ENCODE peak calls at places on chromosomes 7 and 10, in ten cellular contexts. One of them, this sample, is unnamed.

GRCh38 chr10:48476279-48476982 is 128.4 kb downstream of the ARHGAP22 start:
- DNase-seq in aorta: no peak
- DNase-seq in H1: peak; percentile 42
- DNase-seq in dorsolateral prefrontal cortex: no peak
- DNase-seq in body of pancreas: no peak
- DNase-seq in heart right ventricle: no peak
- DNase-seq in upper lobe of right lung: peak; percentile 35
- DNase-seq in neuronal stem cell: no peak
- DNase-seq in ovary: no peak
- DNase-seq in GM23248: no peak
- DNase-seq in this sample: no peak

GRCh38 chr10:93754761-93755160 is 3.0 kb upstream of the LGI1 start:
- DNase-seq in aorta: no peak
- DNase-seq in H1: no peak
- DNase-seq in dorsolateral prefrontal cortex: no peak
- DNase-seq in body of pancreas: no peak
- DNase-seq in heart right ventricle: no peak
- DNase-seq in upper lobe of right lung: no peak
- DNase-seq in neuronal stem cell: no peak
- DNase-seq in ovary: no peak
- DNase-seq in GM23248: no peak
- DNase-seq in this sample: no peak

GRCh38 chr7:86939197-86939814 is 120.1 kb downstream of the ELAPOR2 start:
- DNase-seq in aorta: no peak
- DNase-seq in H1: no peak
- DNase-seq in dorsolateral prefrontal cortex: no peak
- DNase-seq in body of pancreas: peak; percentile 57
- DNase-seq in heart right ventricle: peak; percentile 66
- DNase-seq in upper lobe of right lung: no peak
- DNase-seq in neuronal stem cell: peak; percentile 69
- DNase-seq in ovary: peak; percentile 28
- DNase-seq in GM23248: peak; percentile 70
- DNase-seq in this sample: no peak

GRCh38 chr7:129778770-129779601 is 167.5 kb downstream of the NRF1 start:
- DNase-seq in aorta: no peak
- DNase-seq in H1: peak; percentile 67
- DNase-seq in dorsolateral prefrontal cortex: no peak
- DNase-seq in body of pancreas: peak; percentile 37
- DNase-seq in heart right ventricle: no peak
- DNase-seq in upper lobe of right lung: no peak
- DNase-seq in neuronal stem cell: no peak
- DNase-seq in ovary: no peak
- DNase-seq in GM23248: peak; percentile 54
- DNase-seq in this sample: no peak

GRCh38 chr10:11395581-11396310 is 215.7 kb downstream of the USP6NL start:
- DNase-seq in aorta: no peak
- DNase-seq in H1: no peak
- DNase-seq in dorsolateral prefrontal cortex: no peak
- DNase-seq in body of pancreas: no peak
- DNase-seq in heart right ventricle: no peak
- DNase-seq in upper lobe of right lung: no peak
- DNase-seq in neuronal stem cell: no peak
- DNase-seq in ovary: no peak
- DNase-seq in GM23248: no peak
- DNase-seq in this sample: no peak

GRCh38 chr10:82942572-82943091 is 1067.6 kb downstream of the NRG3 start:
- DNase-seq in aorta: peak; percentile 49
- DNase-seq in H1: no peak
- DNase-seq in dorsolateral prefrontal cortex: no peak
- DNase-seq in body of pancreas: no peak
- DNase-seq in heart right ventricle: no peak
- DNase-seq in upper lobe of right lung: no peak
- DNase-seq in neuronal stem cell: no peak
- DNase-seq in ovary: peak; percentile 36
- DNase-seq in GM23248: peak; percentile 37
- DNase-seq in this sample: no peak

GRCh38 chr7:139482662-139483466 is 609 bp downstream of the KLRG2 start:
- DNase-seq in aorta: no peak
- DNase-seq in H1: peak; percentile 73
- DNase-seq in dorsolateral prefrontal cortex: no peak
- DNase-seq in body of pancreas: peak; percentile 19
- DNase-seq in heart right ventricle: no peak
- DNase-seq in upper lobe of right lung: peak; percentile 69
- DNase-seq in neuronal stem cell: peak; percentile 31
- DNase-seq in ovary: no peak
- DNase-seq in GM23248: peak; percentile 57
- DNase-seq in this sample: no peak

GRCh38 chr10:34814228-34815173 is 595 bp downstream of the PARD3 start:
- DNase-seq in aorta: peak; percentile 51
- DNase-seq in H1: peak; percentile 75
- DNase-seq in dorsolateral prefrontal cortex: no peak
- DNase-seq in body of pancreas: peak; percentile 57
- DNase-seq in heart right ventricle: peak; percentile 53
- DNase-seq in upper lobe of right lung: peak; percentile 77
- DNase-seq in neuronal stem cell: peak; percentile 54
- DNase-seq in ovary: peak; percentile 67
- DNase-seq in GM23248: peak; percentile 49
- DNase-seq in this sample: no peak

GRCh38 chr7:29807179-29807841 is 1.0 kb downstream of the WIPF3 start:
- DNase-seq in aorta: no peak
- DNase-seq in H1: peak; percentile 67
- DNase-seq in dorsolateral prefrontal cortex: no peak
- DNase-seq in body of pancreas: peak; percentile 58
- DNase-seq in heart right ventricle: peak; percentile 38
- DNase-seq in upper lobe of right lung: no peak
- DNase-seq in neuronal stem cell: peak; percentile 35
- DNase-seq in ovary: peak; percentile 58
- DNase-seq in GM23248: peak; percentile 41
- DNase-seq in this sample: no peak

GRCh38 chr10:124078028-124078427 is 15.4 kb downstream of the CHST15 start:
- DNase-seq in aorta: no peak
- DNase-seq in H1: no peak
- DNase-seq in dorsolateral prefrontal cortex: no peak
- DNase-seq in body of pancreas: no peak
- DNase-seq in heart right ventricle: no peak
- DNase-seq in upper lobe of right lung: no peak
- DNase-seq in neuronal stem cell: no peak
- DNase-seq in ovary: no peak
- DNase-seq in GM23248: no peak
- DNase-seq in this sample: no peak

GRCh38 chr10:124075116-124075955 is 18.1 kb downstream of the CHST15 start:
- DNase-seq in aorta: no peak
- DNase-seq in H1: no peak
- DNase-seq in dorsolateral prefrontal cortex: no peak
- DNase-seq in body of pancreas: no peak
- DNase-seq in heart right ventricle: no peak
- DNase-seq in upper lobe of right lung: no peak
- DNase-seq in neuronal stem cell: peak; percentile 79
- DNase-seq in ovary: peak; percentile 54
- DNase-seq in GM23248: no peak
- DNase-seq in this sample: peak; percentile 44

GRCh38 chr10:124074471-124075109 is 18.8 kb downstream of the CHST15 start:
- DNase-seq in aorta: peak; percentile 77
- DNase-seq in H1: no peak
- DNase-seq in dorsolateral prefrontal cortex: no peak
- DNase-seq in body of pancreas: no peak
- DNase-seq in heart right ventricle: no peak
- DNase-seq in upper lobe of right lung: no peak
- DNase-seq in neuronal stem cell: no peak
- DNase-seq in ovary: no peak
- DNase-seq in GM23248: no peak
- DNase-seq in this sample: no peak

GRCh38 chr10:124077216-124077615 is 16.2 kb downstream of the CHST15 start:
- DNase-seq in aorta: no peak
- DNase-seq in H1: no peak
- DNase-seq in dorsolateral prefrontal cortex: no peak
- DNase-seq in body of pancreas: no peak
- DNase-seq in heart right ventricle: no peak
- DNase-seq in upper lobe of right lung: no peak
- DNase-seq in neuronal stem cell: no peak
- DNase-seq in ovary: no peak
- DNase-seq in GM23248: no peak
- DNase-seq in this sample: no peak

DNA sequence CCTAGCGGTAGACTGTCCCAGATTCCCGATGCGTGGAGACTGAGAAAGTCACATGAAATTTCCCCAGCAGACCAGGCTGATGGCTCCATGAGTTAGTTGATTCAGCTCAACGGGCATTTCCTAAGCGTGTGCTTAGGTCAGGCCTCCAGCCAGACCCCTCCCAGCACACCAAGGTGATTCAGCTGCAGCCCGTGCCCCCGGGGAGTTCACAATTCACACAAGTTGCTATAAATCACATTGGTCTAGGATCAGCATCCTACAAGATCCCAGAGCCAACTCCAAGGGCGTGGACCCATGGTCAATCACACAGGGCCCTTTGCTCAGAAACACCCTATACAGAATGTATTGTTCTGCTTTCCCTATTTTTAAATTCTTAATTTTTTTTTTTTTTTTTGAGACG is 17.1 kb downstream of the CHST15 start:
- DNase-seq in aorta: no peak
- DNase-seq in H1: no peak
- DNase-seq in dorsolateral prefrontal cortex: no peak
- DNase-seq in body of pancreas: no peak
- DNase-seq in heart right ventricle: no peak
- DNase-seq in upper lobe of right lung: no peak
- DNase-seq in neuronal stem cell: no peak
- DNase-seq in ovary: no peak
- DNase-seq in GM23248: no peak
- DNase-seq in this sample: no peak
- H3K27ac ChIP-seq in aorta: no peak overlapping the region
- H3K27ac ChIP-seq in H1: no peak overlapping the region
- H3K27ac ChIP-seq in dorsolateral prefrontal cortex: no peak overlapping the region
- H3K27ac ChIP-seq in body of pancreas: no peak overlapping the region
- H3K27ac ChIP-seq in heart right ventricle: no peak overlapping the region
- H3K27ac ChIP-seq in upper lobe of right lung: no peak overlapping the region
- H3K27ac ChIP-seq in neuronal stem cell: no peak overlapping the region
- H3K27ac ChIP-seq in ovary: peak overlapping the region; percentile 71
- H3K27ac ChIP-seq in GM23248: no peak overlapping the region
- H3K27ac ChIP-seq in this sample: no peak overlapping the region

GRCh38 chr7:37920305-37920618 is 178 bp upstream of the EPDR1 start:
- DNase-seq in aorta: no peak
- DNase-seq in H1: no peak
- DNase-seq in dorsolateral prefrontal cortex: no peak
- DNase-seq in body of pancreas: no peak
- DNase-seq in heart right ventricle: no peak
- DNase-seq in upper lobe of right lung: no peak
- DNase-seq in neuronal stem cell: no peak
- DNase-seq in ovary: no peak
- DNase-seq in GM23248: no peak
- DNase-seq in this sample: no peak

GRCh38 chr7:37921340-37921805 is 933 bp downstream of the EPDR1 start:
- DNase-seq in aorta: peak; percentile 63
- DNase-seq in H1: no peak
- DNase-seq in dorsolateral prefrontal cortex: no peak
- DNase-seq in body of pancreas: peak; percentile 52
- DNase-seq in heart right ventricle: no peak
- DNase-seq in upper lobe of right lung: no peak
- DNase-seq in neuronal stem cell: peak; percentile 18
- DNase-seq in ovary: peak; percentile 64
- DNase-seq in GM23248: peak; percentile 13
- DNase-seq in this sample: no peak

GRCh38 chr7:37918526-37918925 is 1.9 kb upstream of the SFRP4 start:
- DNase-seq in aorta: no peak
- DNase-seq in H1: peak; percentile 53
- DNase-seq in dorsolateral prefrontal cortex: no peak
- DNase-seq in body of pancreas: no peak
- DNase-seq in heart right ventricle: no peak
- DNase-seq in upper lobe of right lung: no peak
- DNase-seq in neuronal stem cell: no peak
- DNase-seq in ovary: no peak
- DNase-seq in GM23248: no peak
- DNase-seq in this sample: no peak

GRCh38 chr7:37921876-37922275 is 1.4 kb downstream of the EPDR1 start:
- DNase-seq in aorta: no peak
- DNase-seq in H1: no peak
- DNase-seq in dorsolateral prefrontal cortex: no peak
- DNase-seq in body of pancreas: no peak
- DNase-seq in heart right ventricle: no peak
- DNase-seq in upper lobe of right lung: no peak
- DNase-seq in neuronal stem cell: no peak
- DNase-seq in ovary: no peak
- DNase-seq in GM23248: no peak
- DNase-seq in this sample: peak; percentile 16

GRCh38 chr7:37920619-37921339 is at the start of gene EPDR1:
- DNase-seq in aorta: peak; percentile 78
- DNase-seq in H1: peak; percentile 78
- DNase-seq in dorsolateral prefrontal cortex: peak; percentile 38
- DNase-seq in body of pancreas: peak; percentile 82
- DNase-seq in heart right ventricle: peak; percentile 58
- DNase-seq in upper lobe of right lung: peak; percentile 86
- DNase-seq in neuronal stem cell: peak; percentile 41
- DNase-seq in ovary: peak; percentile 62
- DNase-seq in GM23248: peak; percentile 32
- DNase-seq in this sample: peak; percentile 58
- H3K27ac ChIP-seq in aorta: peak within 1 kb of the TSS; percentile 2
- H3K27ac ChIP-seq in H1: no peak within 1 kb of the TSS
- H3K27ac ChIP-seq in dorsolateral prefrontal cortex: peak within 1 kb of the TSS; percentile 39
- H3K27ac ChIP-seq in body of pancreas: peak within 1 kb of the TSS; percentile 96
- H3K27ac ChIP-seq in heart right ventricle: peak within 1 kb of the TSS; percentile 85
- H3K27ac ChIP-seq in upper lobe of right lung: peak within 1 kb of the TSS; percentile 90
- H3K27ac ChIP-seq in neuronal stem cell: no peak within 1 kb of the TSS
- H3K27ac ChIP-seq in ovary: peak within 1 kb of the TSS; percentile 90
- H3K27ac ChIP-seq in GM23248: no peak within 1 kb of the TSS
- H3K27ac ChIP-seq in this sample: peak within 1 kb of the TSS; percentile 57

DNA sequence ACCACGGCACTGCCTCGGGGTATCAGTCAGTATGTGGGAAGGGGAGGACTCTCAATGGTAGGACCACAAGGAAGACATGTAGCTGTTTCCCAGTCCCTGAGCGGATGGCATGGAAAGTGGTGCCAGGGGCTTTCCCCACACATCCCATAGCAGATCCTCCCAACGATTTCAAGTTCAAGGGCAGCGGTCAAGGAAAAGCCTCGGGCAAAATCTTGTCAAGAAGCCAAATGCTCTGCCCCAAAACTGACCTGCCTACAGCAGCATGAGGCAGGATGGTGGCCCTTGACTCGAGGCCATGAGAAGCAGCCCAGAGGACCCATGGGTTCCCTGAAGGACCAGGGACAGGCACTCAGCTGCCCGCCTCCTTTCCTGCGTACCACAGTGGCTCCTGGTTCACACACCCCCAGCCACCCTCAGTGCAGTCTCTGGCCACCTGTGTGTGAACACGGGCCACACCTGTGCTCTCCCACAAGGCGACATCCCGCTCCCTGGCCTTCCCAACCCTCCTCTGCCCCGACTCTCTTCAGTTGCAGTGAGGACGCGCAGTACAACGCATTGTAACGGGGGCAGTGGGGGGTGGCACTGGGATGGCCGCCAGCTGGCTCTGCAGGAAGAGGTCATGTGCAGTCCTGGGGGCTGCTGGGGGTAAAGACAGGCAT is 43.6 kb downstream of the CTBP2 start:
- DNase-seq in aorta: no peak
- DNase-seq in H1: no peak
- DNase-seq in dorsolateral prefrontal cortex: no peak
- DNase-seq in body of pancreas: peak; percentile 62
- DNase-seq in heart right ventricle: no peak
- DNase-seq in upper lobe of right lung: peak; percentile 53
- DNase-seq in neuronal stem cell: no peak
- DNase-seq in ovary: no peak
- DNase-seq in GM23248: no peak
- DNase-seq in this sample: no peak
- H3K27ac ChIP-seq in aorta: no peak overlapping the region
- H3K27ac ChIP-seq in H1: no peak overlapping the region
- H3K27ac ChIP-seq in dorsolateral prefrontal cortex: no peak overlapping the region
- H3K27ac ChIP-seq in body of pancreas: peak overlapping the region; percentile 96
- H3K27ac ChIP-seq in heart right ventricle: no peak overlapping the region
- H3K27ac ChIP-seq in upper lobe of right lung: no peak overlapping the region
- H3K27ac ChIP-seq in neuronal stem cell: no peak overlapping the region
- H3K27ac ChIP-seq in ovary: peak overlapping the region; percentile 71
- H3K27ac ChIP-seq in GM23248: no peak overlapping the region
- H3K27ac ChIP-seq in this sample: no peak overlapping the region

GRCh38 chr7:95213809-95214492 is 110.4 kb downstream of the PON1 start:
- DNase-seq in aorta: peak; percentile 85
- DNase-seq in H1: no peak
- DNase-seq in dorsolateral prefrontal cortex: no peak
- DNase-seq in body of pancreas: peak; percentile 29
- DNase-seq in heart right ventricle: peak; percentile 76
- DNase-seq in upper lobe of right lung: no peak
- DNase-seq in neuronal stem cell: no peak
- DNase-seq in ovary: peak; percentile 25
- DNase-seq in GM23248: peak; percentile 79
- DNase-seq in this sample: peak; percentile 63
- H3K27ac ChIP-seq in aorta: peak overlapping the region; percentile 57
- H3K27ac ChIP-seq in H1: no peak overlapping the region
- H3K27ac ChIP-seq in dorsolateral prefrontal cortex: no peak overlapping the region
- H3K27ac ChIP-seq in body of pancreas: no peak overlapping the region
- H3K27ac ChIP-seq in heart right ventricle: no peak overlapping the region
- H3K27ac ChIP-seq in upper lobe of right lung: no peak overlapping the region
- H3K27ac ChIP-seq in neuronal stem cell: peak overlapping the region; percentile 26
- H3K27ac ChIP-seq in ovary: no peak overlapping the region
- H3K27ac ChIP-seq in GM23248: peak overlapping the region; percentile 36
- H3K27ac ChIP-seq in this sample: no peak overlapping the region

This sample was measured in substantia nigra.